ENCODE peak calls at places on chromosomes 6 and 20, in six cellular contexts. One of them, this sample, is unnamed.

GRCh38 chr6:40343318-40343886 is 243.8 kb downstream of the LRFN2 start:
- DNase-seq in neuronal stem cell: no peak
- DNase-seq in IMR-90: no peak
- DNase-seq in H1: peak; percentile 41
- DNase-seq in mesenchymal stem cell: no peak
- DNase-seq in trophoblast cell: no peak
- DNase-seq in this sample: peak; percentile 20

GRCh38 chr20:58467572-58468330 is 47.4 kb downstream of the APCDD1L start:
- DNase-seq in neuronal stem cell: no peak
- DNase-seq in IMR-90: no peak
- DNase-seq in H1: peak; percentile 49
- DNase-seq in mesenchymal stem cell: no peak
- DNase-seq in trophoblast cell: no peak
- DNase-seq in this sample: no peak

GRCh38 chr6:163314791-163315404 is 99.6 kb upstream of the QKI start:
- DNase-seq in neuronal stem cell: no peak
- DNase-seq in IMR-90: no peak
- DNase-seq in H1: no peak
- DNase-seq in mesenchymal stem cell: no peak
- DNase-seq in trophoblast cell: no peak
- DNase-seq in this sample: no peak

GRCh38 chr6:24919404-24919892 is 16.3 kb downstream of the RIPOR2 start:
- DNase-seq in neuronal stem cell: no peak
- DNase-seq in IMR-90: no peak
- DNase-seq in H1: no peak
- DNase-seq in mesenchymal stem cell: no peak
- DNase-seq in trophoblast cell: no peak
- DNase-seq in this sample: no peak

GRCh38 chr6:16799279-16800193 is 38.3 kb upstream of the ATXN1 start:
- DNase-seq in neuronal stem cell: no peak
- DNase-seq in IMR-90: peak; percentile 49
- DNase-seq in H1: no peak
- DNase-seq in mesenchymal stem cell: peak; percentile 52
- DNase-seq in trophoblast cell: peak; percentile 3
- DNase-seq in this sample: no peak

GRCh38 chr6:143513410-143513809 is 1.9 kb upstream of the FUCA2 start:
- DNase-seq in neuronal stem cell: no peak
- DNase-seq in IMR-90: no peak
- DNase-seq in H1: peak; percentile 87
- DNase-seq in mesenchymal stem cell: no peak
- DNase-seq in trophoblast cell: no peak
- DNase-seq in this sample: peak; percentile 79

GRCh38 chr20:58059145-58059544 is 169.3 kb downstream of the ANKRD60 start:
- DNase-seq in neuronal stem cell: no peak
- DNase-seq in IMR-90: no peak
- DNase-seq in H1: peak; percentile 20
- DNase-seq in mesenchymal stem cell: no peak
- DNase-seq in trophoblast cell: no peak
- DNase-seq in this sample: no peak

GRCh38 chr20:57103146-57103800 is 163.2 kb downstream of the BMP7 start:
- DNase-seq in neuronal stem cell: no peak
- DNase-seq in IMR-90: no peak
- DNase-seq in H1: no peak
- DNase-seq in mesenchymal stem cell: no peak
- DNase-seq in trophoblast cell: no peak
- DNase-seq in this sample: no peak

GRCh38 chr6:90285611-90286381 is 10.8 kb downstream of the BACH2 start:
- DNase-seq in neuronal stem cell: no peak
- DNase-seq in IMR-90: peak; percentile 91
- DNase-seq in H1: no peak
- DNase-seq in mesenchymal stem cell: peak; percentile 96
- DNase-seq in trophoblast cell: peak; percentile 94
- DNase-seq in this sample: peak; percentile 86

GRCh38 chr6:41409489-41409888 is 74.1 kb downstream of the NCR2 start:
- DNase-seq in neuronal stem cell: no peak
- DNase-seq in IMR-90: no peak
- DNase-seq in H1: no peak
- DNase-seq in mesenchymal stem cell: no peak
- DNase-seq in trophoblast cell: no peak
- DNase-seq in this sample: no peak

GRCh38 chr20:34643919-34644318 is 33.0 kb downstream of the PIGU start:
- DNase-seq in neuronal stem cell: no peak
- DNase-seq in IMR-90: peak; percentile 91
- DNase-seq in H1: no peak
- DNase-seq in mesenchymal stem cell: peak; percentile 93
- DNase-seq in trophoblast cell: no peak
- DNase-seq in this sample: no peak

GRCh38 chr20:45425561-45425960 is 9.6 kb downstream of the PIGT start:
- DNase-seq in neuronal stem cell: no peak
- DNase-seq in IMR-90: no peak
- DNase-seq in H1: no peak
- DNase-seq in mesenchymal stem cell: no peak
- DNase-seq in trophoblast cell: no peak
- DNase-seq in this sample: no peak

GRCh38 chr6:157155838-157156237 is 167.5 kb downstream of the TMEM242 start:
- DNase-seq in neuronal stem cell: no peak
- DNase-seq in IMR-90: no peak
- DNase-seq in H1: no peak
- DNase-seq in mesenchymal stem cell: no peak
- DNase-seq in trophoblast cell: peak; percentile 15
- DNase-seq in this sample: no peak

GRCh38 chr20:32249030-32249738 is 28.3 kb upstream of the KIF3B start:
- DNase-seq in neuronal stem cell: no peak
- DNase-seq in IMR-90: no peak
- DNase-seq in H1: no peak
- DNase-seq in mesenchymal stem cell: no peak
- DNase-seq in trophoblast cell: no peak
- DNase-seq in this sample: no peak

GRCh38 chr6:41984623-41985022 is 43.0 kb upstream of the CCND3 start:
- DNase-seq in neuronal stem cell: no peak
- DNase-seq in IMR-90: no peak
- DNase-seq in H1: no peak
- DNase-seq in mesenchymal stem cell: no peak
- DNase-seq in trophoblast cell: no peak
- DNase-seq in this sample: no peak

GRCh38 chr6:136795996-136796395 is 3.7 kb upstream of the MAP3K5 start:
- DNase-seq in neuronal stem cell: no peak
- DNase-seq in IMR-90: peak; percentile 84
- DNase-seq in H1: no peak
- DNase-seq in mesenchymal stem cell: peak; percentile 56
- DNase-seq in trophoblast cell: peak; percentile 1
- DNase-seq in this sample: no peak

GRCh38 chr20:25054133-25054820 is 3.7 kb downstream of the ACSS1 start:
- DNase-seq in neuronal stem cell: no peak
- DNase-seq in IMR-90: no peak
- DNase-seq in H1: no peak
- DNase-seq in mesenchymal stem cell: no peak
- DNase-seq in trophoblast cell: no peak
- DNase-seq in this sample: no peak

GRCh38 chr20:48189177-48189576 is 403.9 kb upstream of the SULF2 start:
- DNase-seq in neuronal stem cell: no peak
- DNase-seq in IMR-90: no peak
- DNase-seq in H1: no peak
- DNase-seq in mesenchymal stem cell: peak; percentile 25
- DNase-seq in trophoblast cell: no peak
- DNase-seq in this sample: peak; percentile 49

GRCh38 chr20:64104667-64105451 is 2.5 kb downstream of the NPBWR2 start:
- DNase-seq in neuronal stem cell: no peak
- DNase-seq in IMR-90: no peak
- DNase-seq in H1: peak; percentile 41
- DNase-seq in mesenchymal stem cell: no peak
- DNase-seq in trophoblast cell: no peak
- DNase-seq in this sample: no peak

GRCh38 chr6:129849456-129849855 is 11.7 kb downstream of the TMEM244 start:
- DNase-seq in neuronal stem cell: no peak
- DNase-seq in IMR-90: peak; percentile 88
- DNase-seq in H1: no peak
- DNase-seq in mesenchymal stem cell: peak; percentile 61
- DNase-seq in trophoblast cell: peak; percentile 33
- DNase-seq in this sample: no peak

GRCh38 chr20:6466065-6466810 is 301.2 kb upstream of the BMP2 start:
- DNase-seq in neuronal stem cell: no peak
- DNase-seq in IMR-90: peak; percentile 45
- DNase-seq in H1: no peak
- DNase-seq in mesenchymal stem cell: peak; percentile 74
- DNase-seq in trophoblast cell: no peak
- DNase-seq in this sample: no peak

DNA sequence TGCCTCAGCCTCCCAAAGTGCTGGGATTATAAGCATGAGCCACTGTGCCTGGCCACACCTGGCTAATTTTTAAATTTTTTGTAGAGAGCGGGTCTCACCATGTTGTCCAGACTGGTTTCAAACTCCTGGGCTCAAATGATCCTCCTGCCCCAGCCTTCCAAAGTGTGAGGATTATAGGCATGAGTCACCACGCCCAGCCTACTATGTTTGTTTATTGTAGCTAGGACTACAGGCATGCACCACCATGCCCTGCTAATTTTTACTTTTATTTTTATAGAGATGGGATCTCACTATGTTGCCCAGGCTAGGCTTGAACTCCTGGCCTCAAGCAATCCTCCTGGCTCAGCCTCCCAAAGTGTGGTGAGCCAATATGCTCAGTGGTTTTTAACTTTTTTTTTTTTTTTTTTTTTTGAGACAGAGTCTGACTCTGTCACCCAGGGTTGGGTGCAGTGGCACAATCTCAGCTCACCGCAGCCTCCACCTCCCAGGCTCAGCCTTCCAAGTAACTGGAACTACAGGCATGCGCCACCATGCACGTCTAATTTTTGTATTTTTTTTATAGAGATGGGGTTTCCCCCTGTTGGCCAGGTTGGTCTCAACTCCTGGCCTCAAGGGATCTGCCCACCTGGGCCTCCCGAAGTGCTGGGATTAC is 12.0 kb upstream of the DDX43 start:
- DNase-seq in neuronal stem cell: no peak
- DNase-seq in IMR-90: peak; percentile 10
- DNase-seq in H1: no peak
- DNase-seq in mesenchymal stem cell: peak; percentile 41
- DNase-seq in trophoblast cell: peak; percentile 96
- DNase-seq in this sample: no peak
- H3K14ac ChIP-seq in neuronal stem cell: no peak overlapping the region
- H3K14ac ChIP-seq in IMR-90: no peak overlapping the region
- H3K14ac ChIP-seq in H1: no peak overlapping the region
- H3K14ac ChIP-seq in mesenchymal stem cell: no peak overlapping the region
- H3K14ac ChIP-seq in trophoblast cell: no peak overlapping the region
- H3K14ac ChIP-seq in this sample: no peak overlapping the region

DNA sequence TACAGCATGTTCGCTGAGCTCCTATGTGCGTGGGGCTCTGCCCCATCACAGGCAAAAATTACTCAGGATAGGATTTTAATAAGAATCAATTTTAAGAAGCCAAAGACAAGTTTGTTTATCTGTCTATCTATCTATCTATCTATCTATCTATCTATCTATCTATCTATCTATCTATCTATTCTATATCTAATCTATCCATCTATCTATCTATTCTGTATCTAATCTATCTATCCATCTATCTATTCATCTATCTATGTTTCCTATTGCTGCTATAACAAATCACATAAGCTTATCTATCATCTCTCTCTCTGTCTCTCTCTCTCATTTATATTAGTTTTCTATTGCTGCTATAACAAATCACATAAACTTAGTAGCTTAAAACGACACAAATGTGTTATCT is 1.7 kb downstream of the ARHGAP40 start:
- DNase-seq in neuronal stem cell: no peak
- DNase-seq in IMR-90: no peak
- DNase-seq in H1: no peak
- DNase-seq in mesenchymal stem cell: no peak
- DNase-seq in trophoblast cell: no peak
- DNase-seq in this sample: no peak
- H2AK5ac ChIP-seq in neuronal stem cell: no peak overlapping the region
- H2AK5ac ChIP-seq in IMR-90: no peak overlapping the region
- H2AK5ac ChIP-seq in H1: no peak overlapping the region
- H2AK5ac ChIP-seq in mesenchymal stem cell: no peak overlapping the region
- H2AK5ac ChIP-seq in trophoblast cell: peak overlapping the region; percentile 37
- H2AK5ac ChIP-seq in this sample: no peak overlapping the region

DNA sequence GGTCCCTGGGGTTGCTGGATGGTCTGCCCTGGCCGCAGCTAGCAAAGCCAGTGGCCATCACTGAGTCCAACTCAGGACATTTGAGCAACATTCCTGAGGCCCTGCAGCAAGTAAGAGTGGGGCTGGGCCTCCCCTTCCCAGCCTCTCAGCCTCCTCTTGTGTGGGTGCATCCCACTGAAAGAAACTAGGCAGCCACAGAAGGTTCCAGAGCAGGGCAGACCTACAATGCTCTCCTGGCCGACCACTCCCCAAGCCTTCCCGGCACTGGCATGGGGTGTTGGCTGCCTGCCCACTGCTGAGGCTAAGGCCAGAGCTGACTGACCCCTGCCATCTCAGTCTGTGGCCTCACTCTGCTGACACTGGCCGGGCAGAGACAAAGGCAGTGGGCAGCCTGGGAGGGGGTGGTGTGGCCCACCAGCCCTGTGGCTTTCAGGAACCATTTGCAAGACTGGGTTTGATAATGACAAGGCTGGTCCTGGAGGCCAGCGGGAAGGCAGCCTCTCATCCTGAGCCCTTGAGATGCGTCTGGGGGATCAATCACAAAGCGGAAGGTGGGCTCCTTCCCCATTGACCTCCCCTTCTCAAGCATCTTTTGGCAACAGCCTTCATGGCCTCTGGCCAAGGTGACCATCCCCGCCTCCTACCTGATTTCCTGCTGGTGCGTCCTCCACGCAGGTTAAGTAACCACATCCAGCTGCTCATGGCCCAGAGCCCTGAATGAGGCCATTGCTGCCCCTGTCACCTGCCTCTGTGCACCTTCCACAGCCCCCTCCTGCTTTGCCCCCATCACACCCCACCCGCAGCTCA is 9.6 kb downstream of the DLGAP4 start:
- DNase-seq in neuronal stem cell: no peak
- DNase-seq in IMR-90: no peak
- DNase-seq in H1: peak; percentile 50
- DNase-seq in mesenchymal stem cell: no peak
- DNase-seq in trophoblast cell: no peak
- DNase-seq in this sample: peak; percentile 24
- H3K14ac ChIP-seq in neuronal stem cell: peak overlapping the region; percentile 89
- H3K14ac ChIP-seq in IMR-90: no peak overlapping the region
- H3K14ac ChIP-seq in H1: no peak overlapping the region
- H3K14ac ChIP-seq in mesenchymal stem cell: no peak overlapping the region
- H3K14ac ChIP-seq in trophoblast cell: no peak overlapping the region
- H3K14ac ChIP-seq in this sample: no peak overlapping the region

DNA sequence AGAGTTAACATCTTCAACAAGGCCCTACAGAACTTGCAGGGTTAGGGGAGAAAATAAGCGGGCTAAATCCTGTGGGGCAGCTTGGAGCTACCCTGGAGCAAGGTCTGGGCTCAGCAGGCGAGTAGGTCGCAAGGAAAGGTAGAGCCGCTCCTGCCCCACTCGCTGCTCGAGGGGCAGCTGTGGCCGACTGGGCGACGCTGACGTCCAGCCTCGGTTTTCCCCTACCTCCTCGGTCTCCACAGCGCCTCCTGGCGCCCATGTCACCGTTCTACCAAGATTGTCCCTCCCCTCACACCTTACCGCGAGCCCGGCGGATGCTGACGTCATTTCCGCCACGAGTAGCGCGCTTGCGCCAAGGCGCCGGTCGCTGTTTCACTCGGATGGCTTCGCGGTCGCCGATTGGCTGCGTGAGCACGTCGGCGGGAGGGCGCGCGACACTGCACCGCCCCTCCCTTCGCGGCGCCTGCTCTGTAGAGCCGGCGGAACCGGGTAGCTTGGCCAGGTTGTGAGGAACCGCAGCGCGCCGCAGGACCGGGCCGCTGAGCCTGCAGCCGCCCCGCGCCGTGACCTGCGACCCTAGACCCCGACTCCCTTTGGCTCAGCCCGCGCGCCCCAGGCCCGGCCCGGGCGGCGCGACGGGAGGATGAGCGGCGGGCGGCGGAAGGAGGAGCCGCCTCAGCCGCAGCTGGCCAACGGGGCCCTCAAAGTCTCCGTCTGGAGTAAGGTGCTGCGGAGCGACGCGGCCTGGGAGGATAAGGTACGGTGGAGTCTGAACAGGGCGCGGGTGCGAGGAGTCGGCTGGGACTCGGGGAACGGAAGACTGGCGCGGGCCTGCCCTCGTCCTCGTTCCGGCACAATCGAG is at the start of gene RAB5IF:
- DNase-seq in neuronal stem cell: peak; percentile 99
- DNase-seq in IMR-90: peak; percentile 98
- DNase-seq in H1: peak; percentile 100
- DNase-seq in mesenchymal stem cell: peak; percentile 98
- DNase-seq in trophoblast cell: peak; percentile 100
- DNase-seq in this sample: peak; percentile 99
- H2AK5ac ChIP-seq in neuronal stem cell: peak within 1 kb of the TSS; percentile 30
- H2AK5ac ChIP-seq in IMR-90: peak within 1 kb of the TSS; percentile 56
- H2AK5ac ChIP-seq in H1: peak within 1 kb of the TSS; percentile 42
- H2AK5ac ChIP-seq in mesenchymal stem cell: no peak within 1 kb of the TSS
- H2AK5ac ChIP-seq in trophoblast cell: peak within 1 kb of the TSS; percentile 62
- H2AK5ac ChIP-seq in this sample: no peak within 1 kb of the TSS